ENCODE peak calls at places on chromosomes 11 and 22, in seven cellular contexts. One of them, this sample, is unnamed.
A peak's percentile ranks its signal among the peaks of the same experiment; 100 is the strongest.

GRCh38 chr22:50612715-50613221 is 12.2 kb downstream of the MAPK8IP2 start:
- DNase-seq in H54: no peak
- DNase-seq in erythroblast: no peak
- DNase-seq in HCT116: no peak
- DNase-seq in ovary: no peak
- DNase-seq in uterus: no peak
- DNase-seq in transverse colon: peak; percentile 72
- DNase-seq in this sample: no peak

GRCh38 chr11:75773595-75774353 is 5.2 kb downstream of the DGAT2 start:
- DNase-seq in H54: no peak
- DNase-seq in erythroblast: no peak
- DNase-seq in HCT116: no peak
- DNase-seq in ovary: no peak
- DNase-seq in uterus: no peak
- DNase-seq in transverse colon: peak; percentile 18
- DNase-seq in this sample: no peak

GRCh38 chr22:39360674-39361413 is 11.1 kb downstream of the SYNGR1 start:
- DNase-seq in H54: peak; percentile 81
- DNase-seq in erythroblast: no peak
- DNase-seq in HCT116: no peak
- DNase-seq in ovary: no peak
- DNase-seq in uterus: no peak
- DNase-seq in transverse colon: no peak
- DNase-seq in this sample: peak; percentile 22

GRCh38 chr11:75768909-75769771 is 562 bp downstream of the DGAT2 start:
- DNase-seq in H54: no peak
- DNase-seq in erythroblast: no peak
- DNase-seq in HCT116: no peak
- DNase-seq in ovary: peak; percentile 11
- DNase-seq in uterus: no peak
- DNase-seq in transverse colon: no peak
- DNase-seq in this sample: peak; percentile 14

GRCh38 chr11:86565787-86566186 is 106.6 kb downstream of the ME3 start:
- DNase-seq in H54: no peak
- DNase-seq in erythroblast: no peak
- DNase-seq in HCT116: no peak
- DNase-seq in ovary: no peak
- DNase-seq in uterus: no peak
- DNase-seq in transverse colon: no peak
- DNase-seq in this sample: no peak

GRCh38 chr11:45089251-45089650 is 57.2 kb upstream of the PRDM11 start:
- DNase-seq in H54: peak; percentile 80
- DNase-seq in erythroblast: no peak
- DNase-seq in HCT116: no peak
- DNase-seq in ovary: peak; percentile 51
- DNase-seq in uterus: peak; percentile 70
- DNase-seq in transverse colon: peak; percentile 59
- DNase-seq in this sample: peak; percentile 42

GRCh38 chr11:86980397-86980796 is 25.2 kb upstream of the FZD4 start:
- DNase-seq in H54: no peak
- DNase-seq in erythroblast: no peak
- DNase-seq in HCT116: no peak
- DNase-seq in ovary: no peak
- DNase-seq in uterus: no peak
- DNase-seq in transverse colon: no peak
- DNase-seq in this sample: no peak

GRCh38 chr11:67289226-67289650 is at the start of gene ANKRD13D:
- DNase-seq in H54: peak; percentile 65
- DNase-seq in erythroblast: no peak
- DNase-seq in HCT116: no peak
- DNase-seq in ovary: no peak
- DNase-seq in uterus: no peak
- DNase-seq in transverse colon: no peak
- DNase-seq in this sample: no peak

GRCh38 chr22:49753961-49754673 is 73.6 kb downstream of the BRD1 start:
- DNase-seq in H54: no peak
- DNase-seq in erythroblast: no peak
- DNase-seq in HCT116: no peak
- DNase-seq in ovary: no peak
- DNase-seq in uterus: no peak
- DNase-seq in transverse colon: no peak
- DNase-seq in this sample: no peak

GRCh38 chr11:125952973-125953372 is 7.1 kb downstream of the VSIG10L2 start:
- DNase-seq in H54: no peak
- DNase-seq in erythroblast: no peak
- DNase-seq in HCT116: no peak
- DNase-seq in ovary: peak; percentile 71
- DNase-seq in uterus: peak; percentile 87
- DNase-seq in transverse colon: peak; percentile 69
- DNase-seq in this sample: peak; percentile 43

GRCh38 chr22:46571642-46572250 is 34.3 kb upstream of the CELSR1 start:
- DNase-seq in H54: no peak
- DNase-seq in erythroblast: no peak
- DNase-seq in HCT116: no peak
- DNase-seq in ovary: no peak
- DNase-seq in uterus: no peak
- DNase-seq in transverse colon: no peak
- DNase-seq in this sample: no peak

GRCh38 chr11:65362320-65362931 is 7.9 kb downstream of the TIGD3 start:
- DNase-seq in H54: no peak
- DNase-seq in erythroblast: peak; percentile 73
- DNase-seq in HCT116: no peak
- DNase-seq in ovary: no peak
- DNase-seq in uterus: no peak
- DNase-seq in transverse colon: peak; percentile 60
- DNase-seq in this sample: no peak

GRCh38 chr11:128653828-128654231 is 40.0 kb upstream of the FLI1 start:
- DNase-seq in H54: no peak
- DNase-seq in erythroblast: no peak
- DNase-seq in HCT116: no peak
- DNase-seq in ovary: no peak
- DNase-seq in uterus: peak; percentile 14
- DNase-seq in transverse colon: peak; percentile 35
- DNase-seq in this sample: peak; percentile 58

GRCh38 chr22:32123657-32124056 is 35.4 kb downstream of the C22orf42 start:
- DNase-seq in H54: no peak
- DNase-seq in erythroblast: no peak
- DNase-seq in HCT116: no peak
- DNase-seq in ovary: no peak
- DNase-seq in uterus: no peak
- DNase-seq in transverse colon: no peak
- DNase-seq in this sample: no peak

GRCh38 chr11:104645276-104646018 is 252.8 kb downstream of the CASP12 start:
- DNase-seq in H54: no peak
- DNase-seq in erythroblast: no peak
- DNase-seq in HCT116: no peak
- DNase-seq in ovary: no peak
- DNase-seq in uterus: no peak
- DNase-seq in transverse colon: no peak
- DNase-seq in this sample: no peak

GRCh38 chr11:134224710-134225662 is 515 bp downstream of the VPS26B start:
- DNase-seq in H54: peak; percentile 31
- DNase-seq in erythroblast: peak; percentile 86
- DNase-seq in HCT116: no peak
- DNase-seq in ovary: peak; percentile 20
- DNase-seq in uterus: peak; percentile 29
- DNase-seq in transverse colon: peak; percentile 50
- DNase-seq in this sample: peak; percentile 73

GRCh38 chr11:123033895-123034294 is 28.0 kb downstream of the HSPA8 start:
- DNase-seq in H54: no peak
- DNase-seq in erythroblast: no peak
- DNase-seq in HCT116: no peak
- DNase-seq in ovary: no peak
- DNase-seq in uterus: no peak
- DNase-seq in transverse colon: no peak
- DNase-seq in this sample: no peak

GRCh38 chr11:68457898-68458249 is 2.7 kb upstream of the PPP6R3 start:
- DNase-seq in H54: no peak
- DNase-seq in erythroblast: no peak
- DNase-seq in HCT116: no peak
- DNase-seq in ovary: no peak
- DNase-seq in uterus: no peak
- DNase-seq in transverse colon: peak; percentile 55
- DNase-seq in this sample: no peak

GRCh38 chr22:37410174-37411055 is 16.9 kb downstream of the ELFN2 start:
- DNase-seq in H54: no peak
- DNase-seq in erythroblast: no peak
- DNase-seq in HCT116: no peak
- DNase-seq in ovary: no peak
- DNase-seq in uterus: no peak
- DNase-seq in transverse colon: no peak
- DNase-seq in this sample: peak; percentile 8

DNA sequence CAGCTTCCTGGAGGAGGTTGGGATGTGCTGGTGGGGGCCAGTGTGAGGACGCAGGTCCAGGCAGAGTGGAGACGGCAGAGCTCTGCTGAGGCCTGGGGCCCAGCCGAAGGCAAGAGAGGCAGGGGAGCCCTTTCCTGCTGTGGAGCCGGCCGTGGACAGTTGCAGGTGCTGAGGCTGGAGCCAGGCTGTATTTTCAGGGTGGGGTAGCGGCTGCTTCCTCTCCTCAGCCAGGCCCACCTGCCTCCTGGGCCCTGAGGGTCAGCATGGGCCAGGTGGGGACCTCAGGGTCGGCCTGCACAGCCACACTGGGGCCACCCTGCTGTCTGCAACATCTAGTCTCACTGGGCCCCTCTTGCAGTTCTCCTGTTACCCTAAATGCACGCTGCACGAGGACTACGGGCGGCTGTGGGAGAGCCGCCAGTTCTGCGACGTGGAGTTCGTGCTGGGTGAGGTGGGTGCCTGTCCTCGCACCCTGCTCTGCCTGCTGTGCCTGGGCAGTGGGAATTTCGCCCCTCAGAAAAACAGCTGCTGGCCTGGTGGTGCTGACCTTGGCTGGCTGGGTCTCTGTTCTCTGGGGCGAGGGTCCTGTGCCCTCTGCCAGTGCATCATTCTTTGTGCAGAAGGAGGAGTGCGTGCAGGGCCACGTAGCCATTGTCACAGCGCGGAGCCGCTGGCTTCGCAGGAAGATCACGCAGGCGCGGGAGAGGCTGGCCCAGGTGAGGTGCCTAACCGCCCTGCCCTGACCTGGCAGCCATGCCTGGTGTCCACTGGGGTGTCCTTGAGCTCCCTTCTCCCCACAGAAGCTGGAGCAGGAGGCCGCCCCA is 8.4 kb downstream of the THAP7 start:
- DNase-seq in H54: no peak
- DNase-seq in erythroblast: no peak
- DNase-seq in HCT116: no peak
- DNase-seq in ovary: no peak
- DNase-seq in uterus: no peak
- DNase-seq in transverse colon: no peak
- DNase-seq in this sample: no peak
- TF ChIP-seq POLR2A in H54: no peak
- TF ChIP-seq POLR2A in erythroblast: no peak
- TF ChIP-seq POLR2A in HCT116: no peak
- TF ChIP-seq POLR2A in ovary: no peak
- TF ChIP-seq POLR2A in uterus: no peak
- TF ChIP-seq POLR2A in transverse colon: no peak
- TF ChIP-seq POLR2A in this sample: no peak

DNA sequence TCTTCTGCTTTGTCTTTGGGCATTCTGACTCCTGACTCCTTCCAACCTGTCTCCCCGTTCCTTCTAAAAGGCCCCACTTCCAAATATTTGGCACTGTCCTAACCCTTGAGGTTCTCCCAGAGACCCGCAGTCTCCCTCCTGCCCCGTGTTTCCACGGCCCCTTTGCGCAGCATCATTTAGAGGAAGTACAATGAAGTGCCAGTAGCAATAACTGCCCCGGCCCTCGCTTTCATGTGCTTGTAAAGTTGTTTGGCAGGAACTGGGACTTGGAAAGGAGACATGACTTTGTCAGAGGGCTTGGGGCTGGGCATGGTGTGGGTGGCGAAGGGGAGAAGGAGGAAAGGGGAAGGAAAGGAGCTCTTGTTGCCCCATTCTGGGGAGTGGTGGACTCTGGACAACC is 2.6 kb downstream of the CD44 start:
- DNase-seq in H54: no peak
- DNase-seq in erythroblast: no peak
- DNase-seq in HCT116: no peak
- DNase-seq in ovary: no peak
- DNase-seq in uterus: no peak
- DNase-seq in transverse colon: peak; percentile 85
- DNase-seq in this sample: peak; percentile 43
- TF ChIP-seq POLR2A in H54: no peak
- TF ChIP-seq POLR2A in erythroblast: no peak
- TF ChIP-seq POLR2A in HCT116: no peak
- TF ChIP-seq POLR2A in ovary: no peak
- TF ChIP-seq POLR2A in uterus: no peak
- TF ChIP-seq POLR2A in transverse colon: no peak
- TF ChIP-seq POLR2A in this sample: no peak

GRCh38 chr11:108222686-108223448 is at the start of gene ATM:
- DNase-seq in H54: peak; percentile 55
- DNase-seq in erythroblast: peak; percentile 99
- DNase-seq in HCT116: peak; percentile 98
- DNase-seq in ovary: peak; percentile 99
- DNase-seq in uterus: peak; percentile 99
- DNase-seq in transverse colon: peak; percentile 99
- DNase-seq in this sample: peak; percentile 100

GRCh38 chr11:108221981-108222685 is at the start of gene NPAT:
- DNase-seq in H54: no peak
- DNase-seq in erythroblast: no peak
- DNase-seq in HCT116: no peak
- DNase-seq in ovary: no peak
- DNase-seq in uterus: no peak
- DNase-seq in transverse colon: no peak
- DNase-seq in this sample: no peak

GRCh38 chr11:108220721-108221346 is 1.6 kb downstream of the NPAT start:
- DNase-seq in H54: no peak
- DNase-seq in erythroblast: peak; percentile 41
- DNase-seq in HCT116: no peak
- DNase-seq in ovary: no peak
- DNase-seq in uterus: no peak
- DNase-seq in transverse colon: no peak
- DNase-seq in this sample: no peak

GRCh38 chr11:108223449-108224149 is 732 bp downstream of the ATM start:
- DNase-seq in H54: no peak
- DNase-seq in erythroblast: peak; percentile 91
- DNase-seq in HCT116: no peak
- DNase-seq in ovary: no peak
- DNase-seq in uterus: peak; percentile 23
- DNase-seq in transverse colon: no peak
- DNase-seq in this sample: no peak

GRCh38 chr11:108221401-108221800 is 1.0 kb downstream of the NPAT start:
- DNase-seq in H54: no peak
- DNase-seq in erythroblast: peak; percentile 66
- DNase-seq in HCT116: no peak
- DNase-seq in ovary: no peak
- DNase-seq in uterus: no peak
- DNase-seq in transverse colon: no peak
- DNase-seq in this sample: no peak
- TF ChIP-seq POLR2A in H54: no peak
- TF ChIP-seq POLR2A in erythroblast: no peak
- TF ChIP-seq POLR2A in HCT116: no peak
- TF ChIP-seq POLR2A in ovary: no peak
- TF ChIP-seq POLR2A in uterus: no peak
- TF ChIP-seq POLR2A in transverse colon: no peak
- TF ChIP-seq POLR2A in this sample: no peak

DNA sequence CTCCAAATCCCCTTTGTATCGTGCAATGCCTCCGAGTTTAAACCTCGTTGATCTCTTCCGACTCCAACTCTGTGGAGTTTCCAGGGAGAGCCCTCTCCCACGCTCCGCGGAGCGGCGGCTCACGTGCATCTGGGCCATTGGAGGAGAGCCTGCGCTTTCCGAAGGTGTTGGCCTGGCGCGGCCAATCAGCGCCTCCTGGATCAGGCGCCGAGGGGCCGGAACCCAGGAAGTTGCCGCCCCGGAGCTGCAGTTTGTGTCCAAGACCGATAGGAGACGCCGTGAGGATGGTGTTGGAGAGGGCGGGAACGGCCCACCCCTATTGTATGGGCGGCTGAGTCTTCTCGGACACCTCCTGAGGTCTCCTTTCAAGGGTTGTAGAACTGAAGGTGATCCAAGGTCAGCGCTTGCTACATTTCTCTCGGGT is 1.6 kb downstream of the ADAMTS15 start:
- DNase-seq in H54: no peak
- DNase-seq in erythroblast: peak; percentile 34
- DNase-seq in HCT116: no peak
- DNase-seq in ovary: peak; percentile 54
- DNase-seq in uterus: peak; percentile 75
- DNase-seq in transverse colon: peak; percentile 77
- DNase-seq in this sample: peak; percentile 94
- TF ChIP-seq POLR2A in H54: no peak
- TF ChIP-seq POLR2A in erythroblast: no peak
- TF ChIP-seq POLR2A in HCT116: no peak
- TF ChIP-seq POLR2A in ovary: no peak
- TF ChIP-seq POLR2A in uterus: no peak
- TF ChIP-seq POLR2A in transverse colon: peak; percentile 20
- TF ChIP-seq POLR2A in this sample: no peak

This sample was measured in thyroid gland.